ENCODE peak calls at places on chromosomes 13 and 19, in six cellular contexts. J is mesothelial cell of epicardium, T is kidney epithelial cell, O is GM12865, G is neural progenitor cell, X is stomach. W is an unnamed sample.

GRCh38 chr13:41139296-41139966 is 6.8 kb upstream of the KBTBD6 start:
- DNase-seq in X (no peak), G (no peak), T (no peak), J (no peak), O (no peak), W (no peak)

GRCh38 chr13:54210397-54211050 is 1181.9 kb downstream of the OLFM4 start:
- DNase-seq in O (no peak), T (peak), G (peak), X (no peak), J (no peak), W (no peak)

GRCh38 chr13:24678151-24678550 is 2.1 kb upstream of the ATP12A start:
- DNase-seq in J (no peak), X (no peak), G (no peak), T (no peak), O (no peak), W (no peak)

GRCh38 chr19:30111456-30111855 is 169.4 kb downstream of the URI1 start:
- DNase-seq in J (no peak), O (no peak), X (no peak), T (no peak), G (no peak), W (no peak)

GRCh38 chr19:4338441-4339350 is at the start of gene STAP2:
- DNase-seq in O (peak), J (no peak), G (peak), X (peak), T (no peak), W (no peak)

GRCh38 chr19:41265376-41266153 is 1.4 kb downstream of the HNRNPUL1 start:
- DNase-seq in O (peak), X (peak), J (no peak), G (peak), T (no peak), W (no peak)

GRCh38 chr19:920051-920857 is 3.1 kb downstream of the KISS1R start:
- DNase-seq in T (no peak), G (peak), J (no peak), X (no peak), O (peak), W (no peak)

GRCh38 chr19:17975032-17975431 is 8.1 kb downstream of the KCNN1 start:
- DNase-seq in T (no peak), G (no peak), X (no peak), J (no peak), O (no peak), W (no peak)

GRCh38 chr19:57410748-57411671 is at the start of gene ZNF17:
- DNase-seq in J (peak), X (peak), O (peak), G (peak), T (peak), W (peak)

GRCh38 chr19:17687857-17688784 is at the start of gene UNC13A:
- DNase-seq in J (peak), O (peak), X (peak), G (peak), T (no peak), W (peak)

GRCh38 chr19:41299755-41300089 is 10.2 kb upstream of the CCDC97 start:
- DNase-seq in T (no peak), G (no peak), J (no peak), O (no peak), X (peak), W (no peak)

GRCh38 chr19:40798997-40799557 is at the start of gene EGLN2:
- DNase-seq in J (no peak), X (no peak), G (no peak), T (no peak), O (no peak), W (no peak)

GRCh38 chr13:55999709-56000108 is 1141.0 kb upstream of the PRR20A start:
- DNase-seq in G (peak), O (no peak), J (no peak), X (no peak), T (no peak), W (no peak)
- TF ChIP-seq CTCF in G (peak), O (no peak), J (no peak), X (no peak), T (no peak), W (peak)

GRCh38 chr13:99834246-99834645 is 137.3 kb downstream of the ZIC5 start:
- DNase-seq in O (no peak), G (no peak), T (no peak), X (no peak), J (no peak), W (no peak)

GRCh38 chr13:99828114-99828513 is 143.5 kb downstream of the ZIC5 start:
- DNase-seq in T (no peak), G (no peak), J (no peak), X (no peak), O (peak), W (no peak)

GRCh38 chr13:99829593-99830239 is 141.9 kb downstream of the ZIC5 start:
- DNase-seq in G (no peak), X (no peak), T (no peak), O (no peak), J (no peak), W (no peak)

GRCh38 chr13:99829156-99829555 is 142.4 kb downstream of the ZIC5 start:
- DNase-seq in G (no peak), X (no peak), J (no peak), O (no peak), T (no peak), W (no peak)

DNA sequence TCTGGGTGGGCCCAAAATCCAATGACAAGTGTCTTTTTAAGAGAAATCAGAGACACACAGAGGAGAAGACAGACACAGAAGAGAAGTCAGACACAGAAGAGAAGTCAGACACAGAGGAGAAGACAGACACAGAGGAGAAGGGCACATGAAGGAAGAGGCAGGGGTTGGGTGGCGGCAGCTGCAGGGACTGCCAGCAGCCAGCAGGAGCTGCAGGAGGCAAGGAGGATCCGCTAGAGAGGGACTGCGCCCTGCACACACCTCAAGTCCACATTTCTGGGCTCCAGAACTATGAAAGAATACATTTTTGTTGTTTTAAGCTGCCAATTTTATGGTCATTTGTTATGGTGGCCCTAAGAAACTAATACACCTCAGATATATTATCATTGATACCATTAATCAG is 140.6 kb downstream of the ZIC5 start:
- DNase-seq in G (peak), X (no peak), T (no peak), O (no peak), J (no peak), W (no peak)
- TF ChIP-seq CTCF in G (peak), X (no peak), T (no peak), O (no peak), J (no peak), W (peak)

GRCh38 chr19:21697698-21698097 is 69.7 kb downstream of the ZNF100 start:
- DNase-seq in J (no peak), O (no peak), G (no peak), X (no peak), T (no peak), W (no peak)

GRCh38 chr19:21697171-21697570 is 70.2 kb downstream of the ZNF100 start:
- DNase-seq in O (no peak), T (no peak), X (no peak), J (no peak), G (no peak), W (no peak)

GRCh38 chr19:21694171-21694906 is 73.0 kb downstream of the ZNF100 start:
- DNase-seq in T (no peak), O (no peak), X (no peak), G (no peak), J (no peak), W (no peak)

GRCh38 chr19:21699197-21699596 is 68.2 kb downstream of the ZNF100 start:
- DNase-seq in J (no peak), X (no peak), G (no peak), O (no peak), T (no peak), W (no peak)

DNA sequence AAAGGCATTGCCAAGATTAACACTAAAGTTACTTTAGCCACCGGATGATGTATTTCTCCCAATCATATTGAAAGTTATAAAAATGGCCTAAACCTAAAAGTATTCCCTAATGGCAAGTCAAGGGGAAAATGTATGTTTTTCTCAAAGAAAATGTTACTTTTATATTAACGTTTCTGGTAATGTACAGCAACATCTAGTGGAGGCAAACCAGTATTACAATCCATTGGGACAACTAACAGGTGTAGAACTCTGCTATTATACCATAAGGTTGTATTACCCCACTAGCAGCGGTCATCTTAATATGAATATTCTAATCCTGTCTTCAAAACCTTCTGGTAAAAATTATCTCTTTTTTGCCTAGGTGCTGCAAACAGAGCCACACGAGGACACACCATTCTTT is 69.2 kb downstream of the ZNF100 start:
- DNase-seq in J (no peak), G (peak), O (no peak), T (no peak), X (no peak), W (no peak)
- TF ChIP-seq CTCF in J (peak), G (peak), O (peak), T (peak), X (peak), W (peak)

GRCh38 chr19:45638930-45639729 is at the start of gene EML2:
- DNase-seq in O (peak), X (peak), J (no peak), G (peak), T (no peak), W (peak)
- TF ChIP-seq CTCF in O (peak), X (no peak), J (no peak), G (peak), T (peak), W (no peak)

GRCh38 chr13:21365574-21365973 is 93.5 kb downstream of the ZDHHC20 start:
- DNase-seq in O (no peak), X (no peak), G (no peak), J (no peak), T (no peak), W (no peak)

GRCh38 chr13:21361706-21362105 is 97.4 kb downstream of the ZDHHC20 start:
- DNase-seq in O (no peak), T (no peak), X (no peak), G (no peak), J (no peak), W (no peak)

GRCh38 chr13:21361123-21361522 is 98.0 kb downstream of the ZDHHC20 start:
- DNase-seq in X (no peak), T (no peak), J (no peak), G (no peak), O (no peak), W (no peak)

GRCh38 chr13:21360463-21360862 is 98.6 kb downstream of the ZDHHC20 start:
- DNase-seq in O (no peak), X (no peak), G (no peak), J (no peak), T (no peak), W (no peak)

DNA sequence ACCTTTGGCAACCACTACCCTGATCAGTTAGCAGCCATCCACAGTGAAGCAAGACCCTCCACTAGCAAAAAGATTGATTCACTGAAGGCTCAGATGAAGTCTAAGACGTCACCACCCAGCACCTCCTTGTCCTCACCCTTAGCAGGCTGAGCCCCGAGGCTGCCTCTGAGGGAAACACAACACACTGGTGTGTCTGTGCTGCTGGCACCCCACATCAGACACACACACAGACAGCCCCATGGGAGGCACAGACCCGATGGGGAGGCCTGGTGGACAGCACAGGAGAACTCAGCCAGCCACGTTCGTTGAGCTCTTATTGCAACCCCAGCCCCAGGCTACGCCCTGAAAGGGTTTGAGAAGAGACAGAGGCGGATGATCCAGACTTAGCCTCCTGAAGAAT is 94.7 kb downstream of the ZDHHC20 start:
- DNase-seq in G (no peak), O (no peak), T (no peak), X (no peak), J (no peak), W (no peak)
- TF ChIP-seq CTCF in G (no peak), O (no peak), T (no peak), X (no peak), J (no peak), W (no peak)

DNA sequence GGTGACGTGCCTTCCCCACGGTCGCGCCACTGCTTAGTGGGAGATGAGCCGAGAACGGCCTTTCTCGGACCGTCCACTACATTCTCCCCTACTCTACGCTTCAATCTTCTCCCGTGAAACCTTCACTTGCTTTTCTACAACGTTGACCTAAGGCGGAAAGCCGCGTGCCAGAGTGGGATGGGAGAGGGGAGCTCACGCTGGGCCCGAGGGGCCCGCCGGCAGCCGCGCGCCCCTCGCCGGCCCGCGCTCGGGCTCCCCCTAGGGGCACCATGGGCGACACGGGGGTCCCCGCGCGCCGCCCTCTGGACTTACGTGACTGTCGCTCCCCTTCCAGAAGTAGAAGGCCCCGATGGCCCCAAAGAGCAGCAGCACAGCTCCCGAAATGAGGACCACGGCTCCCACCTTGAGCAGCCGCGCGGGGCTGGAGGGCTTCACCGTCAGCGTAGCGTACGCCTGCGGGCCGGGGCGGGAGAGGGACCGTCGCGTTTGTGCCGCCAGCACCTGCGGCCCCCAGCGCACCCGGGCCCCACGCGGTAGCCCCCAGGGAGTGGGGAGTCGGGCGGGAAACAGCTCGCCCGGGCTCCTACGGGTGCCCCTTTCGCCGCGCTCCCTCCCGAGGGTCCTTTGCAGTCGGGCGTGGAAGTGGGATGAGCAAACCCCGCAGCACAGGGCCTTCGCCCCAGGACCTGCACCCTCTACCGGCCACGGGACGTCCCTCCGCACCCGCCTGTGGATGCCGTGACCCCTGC is 727 bp downstream of the CNMD start:
- DNase-seq in O (peak), T (no peak), X (no peak), J (peak), G (peak), W (no peak)
- TF ChIP-seq CTCF in O (peak), T (peak), X (no peak), J (peak), G (peak), W (peak)

GRCh38 chr19:20243629-20244028 is 76.6 kb downstream of the ZNF486 start:
- DNase-seq in T (no peak), J (no peak), O (no peak), X (no peak), G (no peak), W (no peak)

GRCh38 chr19:20233105-20233504 is 66.1 kb downstream of the ZNF486 start:
- DNase-seq in O (no peak), X (peak), G (no peak), J (no peak), T (no peak), W (no peak)

GRCh38 chr19:20235156-20235555 is 68.1 kb downstream of the ZNF486 start:
- DNase-seq in G (no peak), X (no peak), T (no peak), O (no peak), J (no peak), W (no peak)

DNA sequence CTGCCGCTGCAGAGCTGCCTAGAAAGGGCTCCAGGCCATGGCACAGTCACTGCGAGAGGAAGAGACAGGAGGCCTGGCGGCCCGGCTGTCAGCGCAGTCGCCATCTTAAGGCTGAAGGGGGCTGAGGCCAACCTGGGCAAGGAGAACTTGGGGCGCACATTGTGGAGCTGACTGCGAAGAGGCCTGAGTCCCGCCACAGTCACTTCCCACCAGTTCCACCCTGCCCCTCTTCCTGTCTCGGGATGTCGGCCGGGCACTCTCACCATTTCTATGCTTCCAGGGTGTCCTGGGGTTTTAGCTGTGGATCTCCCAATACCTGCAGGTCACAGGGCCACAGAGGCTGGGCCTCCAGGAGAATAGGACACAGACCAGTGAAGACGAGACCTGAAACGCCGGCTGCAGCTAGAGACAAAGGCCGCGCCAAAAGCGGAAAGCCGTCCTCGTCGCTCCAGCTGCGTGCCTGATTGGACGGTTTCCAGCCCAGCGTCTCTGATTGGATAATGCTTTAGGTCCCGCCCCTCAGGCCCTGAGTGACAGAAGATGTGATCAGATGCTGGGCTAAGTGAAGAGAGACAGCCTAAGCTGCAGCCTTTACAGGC is 71.1 kb downstream of the ZNF486 start:
- DNase-seq in T (peak), O (peak), G (peak), X (peak), J (peak), W (peak)
- TF ChIP-seq CTCF in T (no peak), O (no peak), G (no peak), X (no peak), J (no peak), W (peak)

GRCh38 chr13:30664689-30665088 is 47.0 kb downstream of the USPL1 start:
- DNase-seq in O (no peak), G (no peak), X (no peak), T (no peak), J (no peak), W (no peak)
- TF ChIP-seq CTCF in O (no peak), G (no peak), X (no peak), T (no peak), J (no peak), W (no peak)

GRCh38 chr19:49475191-49475932 is 1.3 kb downstream of the FLT3LG start:
- DNase-seq in J (no peak), X (no peak), G (no peak), O (peak), T (no peak), W (no peak)

GRCh38 chr19:49474545-49474930 is 523 bp downstream of the FLT3LG start:
- DNase-seq in G (no peak), J (no peak), T (no peak), O (no peak), X (no peak), W (no peak)

GRCh38 chr19:49473868-49474544 is at the start of gene FLT3LG:
- DNase-seq in G (peak), X (peak), J (peak), O (peak), T (no peak), W (no peak)

GRCh38 chr19:49472936-49473335 is 1.1 kb upstream of the FLT3LG start:
- DNase-seq in O (no peak), G (no peak), T (no peak), X (no peak), J (no peak), W (no peak)

GRCh38 chr19:49475995-49476880 is 2.2 kb downstream of the FLT3LG start:
- DNase-seq in O (peak), X (no peak), J (peak), G (peak), T (no peak), W (no peak)
- TF ChIP-seq CTCF in O (peak), X (no peak), J (peak), G (peak), T (peak), W (peak)

GRCh38 chr19:48836089-48837017 is at the start of gene HSD17B14:
- DNase-seq in X (no peak), G (peak), J (no peak), O (no peak), T (no peak), W (peak)
- TF ChIP-seq CTCF in X (peak), G (no peak), J (peak), O (no peak), T (no peak), W (peak)